ENCODE peak calls at places on chromosomes 16 and 17, in nine cellular contexts. One of them, this sample, is unnamed.

GRCh38 chr17:411416-412120 is 59.0 kb upstream of the RPH3AL start:
- DNase-seq in astrocyte: no peak
- DNase-seq in GM12878: no peak
- DNase-seq in mammary epithelial cell: no peak
- DNase-seq in neural progenitor cell: no peak
- DNase-seq in GM23248: peak; percentile 12
- DNase-seq in PC-3: no peak
- DNase-seq in K562: no peak
- DNase-seq in fibroblast of lung: no peak
- DNase-seq in this sample: no peak

GRCh38 chr17:54736573-54736972 is 164.1 kb upstream of the TOM1L1 start:
- DNase-seq in astrocyte: no peak
- DNase-seq in fibroblast of lung: no peak
- DNase-seq in PC-3: no peak
- DNase-seq in GM12878: no peak
- DNase-seq in K562: no peak
- DNase-seq in mammary epithelial cell: no peak
- DNase-seq in neural progenitor cell: no peak
- DNase-seq in GM23248: no peak
- DNase-seq in this sample: no peak

GRCh38 chr17:34025179-34025551 is 229.9 kb upstream of the CCL2 start:
- DNase-seq in GM23248: no peak
- DNase-seq in GM12878: no peak
- DNase-seq in astrocyte: no peak
- DNase-seq in K562: peak; percentile 21
- DNase-seq in PC-3: no peak
- DNase-seq in mammary epithelial cell: no peak
- DNase-seq in fibroblast of lung: no peak
- DNase-seq in neural progenitor cell: no peak
- DNase-seq in this sample: no peak

GRCh38 chr17:78227455-78227916 is 3.9 kb upstream of the TMEM235 start:
- DNase-seq in GM23248: no peak
- DNase-seq in GM12878: no peak
- DNase-seq in mammary epithelial cell: no peak
- DNase-seq in fibroblast of lung: no peak
- DNase-seq in K562: no peak
- DNase-seq in neural progenitor cell: peak; percentile 42
- DNase-seq in astrocyte: peak; percentile 8
- DNase-seq in PC-3: no peak
- DNase-seq in this sample: no peak

GRCh38 chr17:69326302-69327059 is 452 bp downstream of the ABCA5 start:
- DNase-seq in GM23248: peak; percentile 65
- DNase-seq in mammary epithelial cell: peak; percentile 76
- DNase-seq in PC-3: peak; percentile 39
- DNase-seq in K562: peak; percentile 1
- DNase-seq in fibroblast of lung: peak; percentile 27
- DNase-seq in GM12878: no peak
- DNase-seq in neural progenitor cell: no peak
- DNase-seq in astrocyte: peak; percentile 26
- DNase-seq in this sample: no peak

GRCh38 chr16:87671221-87671620 is 68.9 kb downstream of the JPH3 start:
- DNase-seq in astrocyte: no peak
- DNase-seq in PC-3: peak; percentile 28
- DNase-seq in fibroblast of lung: no peak
- DNase-seq in GM23248: peak; percentile 20
- DNase-seq in neural progenitor cell: no peak
- DNase-seq in mammary epithelial cell: peak; percentile 8
- DNase-seq in GM12878: no peak
- DNase-seq in K562: no peak
- DNase-seq in this sample: peak; percentile 8

GRCh38 chr16:68284847-68285246 is 20.5 kb downstream of the SLC7A6 start:
- DNase-seq in GM12878: peak; percentile 66
- DNase-seq in PC-3: no peak
- DNase-seq in GM23248: no peak
- DNase-seq in K562: no peak
- DNase-seq in astrocyte: no peak
- DNase-seq in fibroblast of lung: no peak
- DNase-seq in mammary epithelial cell: no peak
- DNase-seq in neural progenitor cell: no peak
- DNase-seq in this sample: no peak

GRCh38 chr16:68636064-68636551 is 9.0 kb upstream of the CDH3 start:
- DNase-seq in neural progenitor cell: no peak
- DNase-seq in mammary epithelial cell: peak; percentile 97
- DNase-seq in PC-3: peak; percentile 93
- DNase-seq in K562: no peak
- DNase-seq in GM12878: no peak
- DNase-seq in astrocyte: peak; percentile 53
- DNase-seq in fibroblast of lung: no peak
- DNase-seq in GM23248: peak; percentile 53
- DNase-seq in this sample: no peak

GRCh38 chr16:49348408-49349176 is 25.0 kb upstream of the C16orf78 start:
- DNase-seq in neural progenitor cell: no peak
- DNase-seq in GM23248: peak; percentile 6
- DNase-seq in GM12878: no peak
- DNase-seq in mammary epithelial cell: no peak
- DNase-seq in astrocyte: no peak
- DNase-seq in fibroblast of lung: no peak
- DNase-seq in K562: peak; percentile 22
- DNase-seq in PC-3: no peak
- DNase-seq in this sample: peak; percentile 3

GRCh38 chr17:62627219-62627903 is at the start of gene MRC2:
- DNase-seq in neural progenitor cell: peak; percentile 83
- DNase-seq in astrocyte: peak; percentile 83
- DNase-seq in fibroblast of lung: peak; percentile 76
- DNase-seq in PC-3: peak; percentile 58
- DNase-seq in K562: peak; percentile 43
- DNase-seq in GM12878: no peak
- DNase-seq in mammary epithelial cell: peak; percentile 67
- DNase-seq in GM23248: peak; percentile 95
- DNase-seq in this sample: peak; percentile 31

DNA sequence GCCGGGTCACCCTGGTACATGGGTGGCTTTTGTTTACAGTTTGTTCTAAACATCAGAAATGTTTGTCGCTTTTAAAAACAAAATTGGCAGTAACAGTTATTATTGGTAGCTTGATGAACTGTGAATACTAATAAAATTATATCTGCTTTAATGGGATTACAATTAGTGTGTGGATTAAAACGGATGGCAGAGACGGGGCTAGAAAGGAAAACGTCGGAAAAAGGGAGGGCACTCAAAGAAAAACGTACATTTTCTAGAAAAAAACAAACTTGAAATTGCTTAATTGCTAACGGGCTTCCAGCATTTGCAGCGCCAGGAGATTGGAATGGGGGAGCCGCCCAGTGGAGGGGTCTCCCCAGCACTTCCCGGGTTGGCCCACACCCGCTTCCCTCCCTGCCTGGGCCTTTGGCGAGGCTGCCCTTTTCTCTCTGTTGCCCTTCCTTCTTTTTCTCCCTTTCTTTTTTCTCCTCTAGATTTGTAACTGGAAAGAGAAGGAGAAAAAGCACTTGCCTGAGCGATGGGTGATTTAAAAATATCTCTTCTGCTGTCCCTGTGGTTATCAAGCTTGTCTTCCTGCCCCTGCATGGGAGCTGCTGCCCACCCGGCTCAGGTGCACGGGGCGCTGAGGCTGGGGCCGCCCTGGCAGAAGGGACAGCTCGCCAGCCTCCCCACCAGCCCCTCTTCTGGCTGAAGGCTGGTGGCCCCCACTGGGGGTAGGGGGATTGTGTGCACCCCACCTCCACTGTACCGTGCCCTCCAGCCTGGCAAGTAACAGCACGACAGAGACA is 5.9 kb downstream of the BAHCC1 start:
- DNase-seq in GM12878: no peak
- DNase-seq in astrocyte: no peak
- DNase-seq in PC-3: no peak
- DNase-seq in mammary epithelial cell: no peak
- DNase-seq in neural progenitor cell: no peak
- DNase-seq in GM23248: peak; percentile 47
- DNase-seq in fibroblast of lung: peak; percentile 71
- DNase-seq in K562: no peak
- DNase-seq in this sample: no peak
- TF ChIP-seq EZH2 in GM12878: no peak
- TF ChIP-seq EZH2 in astrocyte: no peak
- TF ChIP-seq EZH2 in PC-3: no peak
- TF ChIP-seq EZH2 in mammary epithelial cell: no peak
- TF ChIP-seq EZH2 in neural progenitor cell: no peak
- TF ChIP-seq EZH2 in GM23248: no peak
- TF ChIP-seq EZH2 in fibroblast of lung: no peak
- TF ChIP-seq EZH2 in K562: no peak
- TF ChIP-seq EZH2 in this sample: no peak

GRCh38 chr17:39926135-39926587 is 1.2 kb downstream of the ORMDL3 start:
- DNase-seq in GM23248: peak; percentile 28
- DNase-seq in mammary epithelial cell: no peak
- DNase-seq in K562: no peak
- DNase-seq in fibroblast of lung: no peak
- DNase-seq in astrocyte: no peak
- DNase-seq in neural progenitor cell: no peak
- DNase-seq in GM12878: no peak
- DNase-seq in PC-3: no peak
- DNase-seq in this sample: no peak
- H3K4me1 ChIP-seq in GM23248: peaks cover 55% of the 10 kb centered on the region
- H3K4me1 ChIP-seq in mammary epithelial cell: peaks cover 25% of the 10 kb centered on the region
- H3K4me1 ChIP-seq in K562: peaks cover 27% of the 10 kb centered on the region
- H3K4me1 ChIP-seq in fibroblast of lung: peaks cover 37% of the 10 kb centered on the region
- H3K4me1 ChIP-seq in astrocyte: peaks cover 51% of the 10 kb centered on the region
- H3K4me1 ChIP-seq in neural progenitor cell: peaks cover 30% of the 10 kb centered on the region
- H3K4me1 ChIP-seq in GM12878: peaks cover 34% of the 10 kb centered on the region
- H3K4me1 ChIP-seq in PC-3: peaks cover 43% of the 10 kb centered on the region
- H3K4me1 ChIP-seq in this sample: peaks cover 23% of the 10 kb centered on the region

DNA sequence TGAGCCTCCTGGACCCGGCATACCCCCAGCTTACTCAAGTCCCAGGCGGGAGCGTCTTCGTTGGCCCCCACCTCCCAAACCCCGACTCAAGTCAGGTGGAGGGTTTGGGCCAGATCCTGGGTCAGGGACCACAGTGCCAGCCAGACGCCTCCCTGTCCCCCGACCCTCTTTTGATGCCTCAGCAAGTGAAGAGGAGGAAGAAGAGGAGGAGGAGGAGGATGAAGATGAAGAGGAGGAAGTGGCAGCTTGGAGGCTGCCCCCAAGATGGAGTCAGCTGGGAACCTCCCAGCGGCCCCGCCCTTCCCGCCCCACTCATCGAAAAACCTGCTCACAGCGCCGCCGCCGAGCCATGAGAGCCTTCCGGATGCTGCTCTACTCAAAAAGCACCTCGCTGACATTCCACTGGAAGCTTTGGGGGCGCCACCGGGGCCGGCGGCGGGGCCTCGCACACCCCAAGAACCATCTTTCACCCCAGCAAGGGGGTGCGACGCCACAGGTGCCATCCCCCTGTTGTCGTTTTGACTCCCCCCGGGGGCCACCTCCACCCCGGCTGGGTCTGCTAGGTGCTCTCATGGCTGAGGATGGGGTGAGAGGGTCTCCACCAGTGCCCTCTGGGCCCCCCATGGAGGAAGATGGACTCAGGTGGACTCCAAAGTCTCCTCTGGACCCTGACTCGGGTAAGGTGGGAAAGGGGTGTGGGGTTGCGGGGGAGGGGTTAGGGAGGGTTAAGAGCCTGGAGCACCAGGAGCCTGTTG is 1.6 kb downstream of the SENP3 start:
- DNase-seq in K562: no peak
- DNase-seq in fibroblast of lung: no peak
- DNase-seq in astrocyte: no peak
- DNase-seq in mammary epithelial cell: no peak
- DNase-seq in GM12878: no peak
- DNase-seq in PC-3: no peak
- DNase-seq in GM23248: no peak
- DNase-seq in neural progenitor cell: no peak
- DNase-seq in this sample: no peak
- H3K4me3 ChIP-seq in K562: peak overlapping the region; percentile 76
- H3K4me3 ChIP-seq in fibroblast of lung: peak overlapping the region; percentile 87
- H3K4me3 ChIP-seq in astrocyte: peak overlapping the region; percentile 88
- H3K4me3 ChIP-seq in mammary epithelial cell: no peak overlapping the region
- H3K4me3 ChIP-seq in GM12878: peak overlapping the region; percentile 92
- H3K4me3 ChIP-seq in PC-3: peak overlapping the region; percentile 95
- H3K4me3 ChIP-seq in GM23248: peak overlapping the region; percentile 94
- H3K4me3 ChIP-seq in neural progenitor cell: peak overlapping the region; percentile 94
- H3K4me3 ChIP-seq in this sample: peak overlapping the region; percentile 83

DNA sequence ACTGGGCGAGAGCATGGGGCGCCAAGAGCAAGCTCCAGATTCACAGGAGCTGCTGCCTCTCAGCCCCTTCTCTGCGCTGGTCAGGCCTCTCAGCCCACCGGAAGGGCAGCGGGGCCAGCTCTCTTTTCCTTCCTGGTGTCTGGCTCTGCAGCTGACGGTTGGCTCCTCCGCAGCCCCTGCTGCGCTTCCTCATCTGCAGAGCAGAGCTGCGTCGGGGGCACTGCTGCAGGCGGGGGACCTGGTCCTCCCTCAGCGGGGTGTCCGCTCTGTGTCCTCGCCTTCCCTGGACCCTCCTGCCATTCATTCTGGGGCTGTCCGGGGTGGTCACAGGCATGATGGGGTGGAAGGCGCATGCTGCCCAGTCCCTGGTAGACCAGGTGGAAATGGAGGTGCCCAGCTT is 84.6 kb downstream of the IRF8 start:
- DNase-seq in astrocyte: no peak
- DNase-seq in GM23248: no peak
- DNase-seq in mammary epithelial cell: no peak
- DNase-seq in fibroblast of lung: no peak
- DNase-seq in neural progenitor cell: no peak
- DNase-seq in PC-3: no peak
- DNase-seq in K562: no peak
- DNase-seq in GM12878: no peak
- DNase-seq in this sample: no peak
- TF ChIP-seq EZH2 in astrocyte: no peak
- TF ChIP-seq EZH2 in GM23248: no peak
- TF ChIP-seq EZH2 in mammary epithelial cell: no peak
- TF ChIP-seq EZH2 in fibroblast of lung: no peak
- TF ChIP-seq EZH2 in neural progenitor cell: no peak
- TF ChIP-seq EZH2 in PC-3: no peak
- TF ChIP-seq EZH2 in K562: no peak
- TF ChIP-seq EZH2 in GM12878: no peak
- TF ChIP-seq EZH2 in this sample: no peak

DNA sequence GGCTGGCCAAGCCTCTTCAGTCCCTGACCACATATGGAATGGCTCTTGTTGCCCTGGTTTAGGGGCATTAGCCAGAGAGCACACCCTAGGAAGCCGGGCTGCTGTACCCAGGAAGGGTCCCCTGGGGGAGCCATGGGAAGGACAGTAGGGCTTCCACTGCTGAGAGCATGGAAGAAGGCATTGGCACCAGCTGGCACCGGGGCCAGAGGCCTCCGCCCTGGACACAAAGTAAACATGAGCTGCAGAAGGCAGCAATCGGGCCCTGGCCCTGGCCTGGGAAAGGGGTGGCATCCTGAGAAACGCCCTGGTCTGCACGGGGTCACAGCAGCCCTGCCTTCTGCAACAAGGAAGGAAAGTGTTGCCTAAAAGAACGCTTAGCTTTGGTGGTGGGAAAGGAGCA is 49.4 kb downstream of the VAC14 start:
- DNase-seq in fibroblast of lung: no peak
- DNase-seq in astrocyte: no peak
- DNase-seq in K562: no peak
- DNase-seq in neural progenitor cell: no peak
- DNase-seq in GM23248: no peak
- DNase-seq in GM12878: no peak
- DNase-seq in mammary epithelial cell: no peak
- DNase-seq in PC-3: no peak
- DNase-seq in this sample: no peak
- H3K4me1 ChIP-seq in fibroblast of lung: peaks cover 57% of the 10 kb centered on the region
- H3K4me1 ChIP-seq in astrocyte: peaks cover 55% of the 10 kb centered on the region
- H3K4me1 ChIP-seq in K562: peaks cover 20% of the 10 kb centered on the region
- H3K4me1 ChIP-seq in neural progenitor cell: peaks cover 12% of the 10 kb centered on the region
- H3K4me1 ChIP-seq in GM23248: peaks cover 22% of the 10 kb centered on the region
- H3K4me1 ChIP-seq in GM12878: peaks cover 4% of the 10 kb centered on the region
- H3K4me1 ChIP-seq in mammary epithelial cell: peaks cover 19% of the 10 kb centered on the region
- H3K4me1 ChIP-seq in PC-3: peaks cover 23% of the 10 kb centered on the region
- H3K4me1 ChIP-seq in this sample: peaks cover 18% of the 10 kb centered on the region

This sample was measured in HCT116.